ENCODE peak calls at places on chromosomes 7 and 10, in five cellular contexts. One of them, this sample, is unnamed.

GRCh38 chr7:11181590-11181989 is 207.9 kb downstream of the PHF14 start:
- DNase-seq in fibroblast of the aortic adventitia: no peak
- DNase-seq in activated CD4-positive, CD25-positive, alpha-beta regulatory T cell: no peak
- DNase-seq in RPMI7951: no peak
- DNase-seq in BJ: no peak
- DNase-seq in this sample: no peak

GRCh38 chr7:132709971-132710567 is 133.8 kb upstream of the PLXNA4 start:
- DNase-seq in activated CD4-positive, CD25-positive, alpha-beta regulatory T cell: no peak
- DNase-seq in RPMI7951: peak
- DNase-seq in BJ: no peak
- DNase-seq in fibroblast of the aortic adventitia: peak
- DNase-seq in this sample: no peak

GRCh38 chr7:30585675-30586074 is 9.0 kb upstream of the GARS1 start:
- DNase-seq in RPMI7951: no peak
- DNase-seq in BJ: no peak
- DNase-seq in fibroblast of the aortic adventitia: no peak
- DNase-seq in activated CD4-positive, CD25-positive, alpha-beta regulatory T cell: no peak
- DNase-seq in this sample: no peak

GRCh38 chr10:52466464-52466863 is 152.4 kb downstream of the DKK1 start:
- DNase-seq in fibroblast of the aortic adventitia: no peak
- DNase-seq in activated CD4-positive, CD25-positive, alpha-beta regulatory T cell: no peak
- DNase-seq in BJ: no peak
- DNase-seq in RPMI7951: peak
- DNase-seq in this sample: no peak

GRCh38 chr7:112205348-112206237 is 606 bp downstream of the DOCK4 start:
- DNase-seq in activated CD4-positive, CD25-positive, alpha-beta regulatory T cell: no peak
- DNase-seq in BJ: no peak
- DNase-seq in fibroblast of the aortic adventitia: peak
- DNase-seq in RPMI7951: peak
- DNase-seq in this sample: peak

GRCh38 chr7:51160411-51160810 is 156.2 kb downstream of the COBL start:
- DNase-seq in activated CD4-positive, CD25-positive, alpha-beta regulatory T cell: no peak
- DNase-seq in BJ: no peak
- DNase-seq in RPMI7951: no peak
- DNase-seq in fibroblast of the aortic adventitia: no peak
- DNase-seq in this sample: no peak

GRCh38 chr10:128568041-128568440 is 441.8 kb upstream of the MKI67 start:
- DNase-seq in BJ: no peak
- DNase-seq in fibroblast of the aortic adventitia: no peak
- DNase-seq in RPMI7951: no peak
- DNase-seq in activated CD4-positive, CD25-positive, alpha-beta regulatory T cell: no peak
- DNase-seq in this sample: no peak

GRCh38 chr7:50652400-50653115 is 87.4 kb upstream of the DDC start:
- DNase-seq in BJ: no peak
- DNase-seq in RPMI7951: no peak
- DNase-seq in fibroblast of the aortic adventitia: peak
- DNase-seq in activated CD4-positive, CD25-positive, alpha-beta regulatory T cell: no peak
- DNase-seq in this sample: no peak

GRCh38 chr10:122181055-122181732 is 89.9 kb upstream of the BTBD16 start:
- DNase-seq in RPMI7951: peak
- DNase-seq in activated CD4-positive, CD25-positive, alpha-beta regulatory T cell: no peak
- DNase-seq in BJ: no peak
- DNase-seq in fibroblast of the aortic adventitia: peak
- DNase-seq in this sample: no peak

GRCh38 chr7:137563986-137564385 is 220.5 kb upstream of the PTN start:
- DNase-seq in activated CD4-positive, CD25-positive, alpha-beta regulatory T cell: no peak
- DNase-seq in BJ: no peak
- DNase-seq in RPMI7951: no peak
- DNase-seq in fibroblast of the aortic adventitia: no peak
- DNase-seq in this sample: no peak

GRCh38 chr10:132434405-132435005 is 37.5 kb downstream of the PWWP2B start:
- DNase-seq in RPMI7951: no peak
- DNase-seq in BJ: no peak
- DNase-seq in activated CD4-positive, CD25-positive, alpha-beta regulatory T cell: peak
- DNase-seq in fibroblast of the aortic adventitia: no peak
- DNase-seq in this sample: no peak

GRCh38 chr10:122571892-122572291 is 11.3 kb downstream of the DMBT1 start:
- DNase-seq in fibroblast of the aortic adventitia: no peak
- DNase-seq in BJ: no peak
- DNase-seq in RPMI7951: no peak
- DNase-seq in activated CD4-positive, CD25-positive, alpha-beta regulatory T cell: no peak
- DNase-seq in this sample: no peak

GRCh38 chr7:1200045-1200444 is 32.6 kb upstream of the UNCX start:
- DNase-seq in fibroblast of the aortic adventitia: peak
- DNase-seq in activated CD4-positive, CD25-positive, alpha-beta regulatory T cell: no peak
- DNase-seq in BJ: no peak
- DNase-seq in RPMI7951: no peak
- DNase-seq in this sample: no peak

GRCh38 chr7:149144996-149145850 is 2.0 kb upstream of the ZNF398 start:
- DNase-seq in RPMI7951: no peak
- DNase-seq in BJ: no peak
- DNase-seq in activated CD4-positive, CD25-positive, alpha-beta regulatory T cell: no peak
- DNase-seq in fibroblast of the aortic adventitia: no peak
- DNase-seq in this sample: no peak

GRCh38 chr7:768881-769504 is 41.9 kb upstream of the PRKAR1B start:
- DNase-seq in RPMI7951: peak
- DNase-seq in fibroblast of the aortic adventitia: peak
- DNase-seq in BJ: no peak
- DNase-seq in activated CD4-positive, CD25-positive, alpha-beta regulatory T cell: no peak
- DNase-seq in this sample: no peak

GRCh38 chr7:130938661-130939060 is 204.7 kb upstream of the KLF14 start:
- DNase-seq in RPMI7951: no peak
- DNase-seq in fibroblast of the aortic adventitia: no peak
- DNase-seq in activated CD4-positive, CD25-positive, alpha-beta regulatory T cell: peak
- DNase-seq in BJ: no peak
- DNase-seq in this sample: no peak